ENCODE peak calls at places on chromosomes 11 and 22, in four cellular contexts. D is neural progenitor cell, G is mesenchymal stem cell, R is IMR-90. J is an unnamed sample.

GRCh38 chr11:78138694-78139421 is 568 bp downstream of the ALG8 start:
- DNase-seq in G (peak; percentile 14), R (peak; percentile 31), D (peak; percentile 12), J (peak; percentile 54)

GRCh38 chr11:74837191-74837590 is 88.5 kb downstream of the RNF169 start:
- DNase-seq in D (no peak), G (no peak), R (no peak), J (no peak)

GRCh38 chr11:77197626-77198320 is 69.7 kb downstream of the MYO7A start:
- DNase-seq in R (no peak), G (no peak), D (no peak), J (no peak)

GRCh38 chr11:46105902-46106301 is 15.4 kb downstream of the PHF21A start:
- DNase-seq in D (no peak), G (no peak), R (no peak), J (no peak)

GRCh38 chr11:112294688-112295340 is 34.2 kb upstream of the PLET1 start:
- DNase-seq in D (no peak), R (no peak), G (peak; percentile 12), J (no peak)

GRCh38 chr11:33687733-33688479 is 12.7 kb downstream of the C11orf91 start:
- DNase-seq in D (peak; percentile 75), R (peak; percentile 78), G (peak; percentile 76), J (peak; percentile 82)

GRCh38 chr11:5516599-5516998 is at the start of gene UBQLNL:
- DNase-seq in G (no peak), D (no peak), R (no peak), J (no peak)

GRCh38 chr11:85750646-85751045 is 60.3 kb downstream of the SYTL2 start:
- DNase-seq in G (no peak), R (no peak), D (no peak), J (no peak)

GRCh38 chr11:117313828-117314768 is 2.0 kb downstream of the BACE1 start:
- DNase-seq in G (no peak), R (no peak), D (no peak), J (no peak)

GRCh38 chr11:84583106-84583505 is 1044.0 kb downstream of the DLG2 start:
- DNase-seq in R (no peak), D (no peak), G (no peak), J (no peak)

GRCh38 chr11:47716692-47717091 is 1.5 kb upstream of the AGBL2 start:
- DNase-seq in R (no peak), G (no peak), D (no peak), J (no peak)

GRCh38 chr22:40426671-40427070 is 56.3 kb downstream of the SGSM3 start:
- DNase-seq in R (peak; percentile 88), D (no peak), G (peak; percentile 53), J (no peak)

GRCh38 chr11:74278721-74279148 is 32.7 kb downstream of the P4HA3 start:
- DNase-seq in R (peak; percentile 100), G (peak; percentile 88), D (no peak), J (peak; percentile 93)

GRCh38 chr11:30967579-30967978 is 381.4 kb upstream of the MPPED2 start:
- DNase-seq in D (no peak), G (no peak), R (no peak), J (no peak)

GRCh38 chr22:30578481-30578880 is 4.0 kb upstream of the GAL3ST1 start:
- DNase-seq in D (no peak), R (no peak), G (no peak), J (no peak)

GRCh38 chr22:20231499-20232236 is 36.5 kb downstream of the RTN4R start:
- DNase-seq in D (no peak), R (no peak), G (no peak), J (no peak)

GRCh38 chr22:47100646-47101045 is 338.2 kb downstream of the TBC1D22A start:
- DNase-seq in R (no peak), D (no peak), G (no peak), J (no peak)

GRCh38 chr11:112961146-112961668 is at the start of gene NCAM1:
- DNase-seq in R (peak; percentile 23), D (peak; percentile 97), G (peak; percentile 90), J (peak; percentile 23)

GRCh38 chr22:42721045-42721434 is 370 bp upstream of the A4GALT start:
- DNase-seq in R (no peak), G (no peak), D (peak; percentile 58), J (no peak)

GRCh38 chr11:22244986-22245592 is 52.2 kb downstream of the ANO5 start:
- DNase-seq in D (peak; percentile 79), G (peak; percentile 32), R (peak; percentile 19), J (peak; percentile 50)

GRCh38 chr11:623999-624704 is 603 bp downstream of the CDHR5 start:
- DNase-seq in D (no peak), G (no peak), R (no peak), J (peak; percentile 64)

GRCh38 chr11:118813551-118813950 is 22.6 kb upstream of the DDX6 start:
- DNase-seq in R (no peak), D (no peak), G (no peak), J (no peak)

GRCh38 chr11:118812485-118812884 is 21.5 kb upstream of the DDX6 start:
- DNase-seq in D (no peak), R (no peak), G (no peak), J (no peak)

GRCh38 chr11:118806400-118806799 is 15.4 kb upstream of the DDX6 start:
- DNase-seq in D (no peak), G (no peak), R (no peak), J (no peak)

GRCh38 chr11:118804094-118804493 is 13.1 kb upstream of the DDX6 start:
- DNase-seq in D (no peak), G (no peak), R (no peak), J (no peak)

GRCh38 chr11:118807800-118808778 is 17.1 kb upstream of the DDX6 start:
- DNase-seq in R (no peak), G (no peak), D (no peak), J (no peak)
- H2AFZ ChIP-seq in R (no peak overlapping the region), G (no peak overlapping the region), D (no peak overlapping the region), J (no peak overlapping the region)

DNA sequence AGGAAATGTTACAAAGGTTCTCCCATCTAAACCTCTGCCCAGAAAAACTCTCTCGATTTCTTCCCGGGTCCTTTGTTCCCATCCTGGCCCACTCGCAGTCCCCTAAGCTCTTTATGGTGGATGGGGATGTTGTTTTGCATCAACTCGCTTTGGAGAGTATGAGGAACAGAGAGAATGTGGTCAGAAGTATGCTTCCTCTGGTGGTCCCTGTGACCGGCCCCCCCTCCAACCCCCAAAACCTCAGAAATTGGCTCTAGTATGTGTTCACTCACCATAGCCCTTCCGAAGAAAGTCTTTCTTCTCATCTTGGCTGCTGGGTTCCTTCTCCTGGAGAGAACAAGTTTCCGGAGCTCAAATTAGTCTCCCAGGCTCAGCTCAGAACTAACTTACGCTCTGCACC is 54.4 kb downstream of the GRAMD1B start:
- DNase-seq in D (no peak), R (no peak), G (no peak), J (no peak)
- H2AFZ ChIP-seq in D (no peak overlapping the region), R (no peak overlapping the region), G (no peak overlapping the region), J (no peak overlapping the region)

DNA sequence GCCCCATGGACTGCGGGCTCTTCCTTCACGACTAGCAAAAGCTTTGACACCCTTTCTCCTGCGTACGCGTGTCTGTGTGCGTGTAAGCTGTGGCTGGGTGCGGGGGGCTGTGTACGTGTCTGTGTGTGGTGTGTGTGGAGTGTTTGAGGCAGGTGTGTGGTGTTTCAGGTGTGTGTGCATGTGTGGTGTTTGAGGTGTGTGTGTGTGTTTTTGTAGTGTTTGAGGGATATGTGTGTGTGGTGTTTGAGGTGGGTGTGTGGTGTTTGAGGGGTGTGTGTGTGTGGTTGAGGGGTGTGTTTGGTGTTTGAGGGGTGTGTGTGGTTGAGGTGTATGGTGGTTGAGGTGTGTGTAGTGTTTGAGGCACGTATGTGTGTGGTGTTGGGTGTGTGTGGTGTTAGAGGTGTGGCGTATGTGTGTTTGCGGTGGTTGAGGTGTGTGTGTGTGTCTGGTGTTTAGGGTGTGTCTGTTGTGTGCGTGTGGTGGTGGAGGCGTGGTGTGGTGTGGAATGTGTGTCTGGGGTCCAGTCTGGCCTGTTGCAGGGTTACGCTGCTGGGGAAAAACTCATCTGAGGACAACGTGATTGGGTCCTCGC is 687 bp upstream of the ARSA start:
- DNase-seq in D (no peak), G (no peak), R (no peak), J (no peak)
- H2AFZ ChIP-seq in D (peak overlapping the region; percentile 88), G (peak overlapping the region; percentile 85), R (peak overlapping the region; percentile 100), J (peak overlapping the region; percentile 91)

DNA sequence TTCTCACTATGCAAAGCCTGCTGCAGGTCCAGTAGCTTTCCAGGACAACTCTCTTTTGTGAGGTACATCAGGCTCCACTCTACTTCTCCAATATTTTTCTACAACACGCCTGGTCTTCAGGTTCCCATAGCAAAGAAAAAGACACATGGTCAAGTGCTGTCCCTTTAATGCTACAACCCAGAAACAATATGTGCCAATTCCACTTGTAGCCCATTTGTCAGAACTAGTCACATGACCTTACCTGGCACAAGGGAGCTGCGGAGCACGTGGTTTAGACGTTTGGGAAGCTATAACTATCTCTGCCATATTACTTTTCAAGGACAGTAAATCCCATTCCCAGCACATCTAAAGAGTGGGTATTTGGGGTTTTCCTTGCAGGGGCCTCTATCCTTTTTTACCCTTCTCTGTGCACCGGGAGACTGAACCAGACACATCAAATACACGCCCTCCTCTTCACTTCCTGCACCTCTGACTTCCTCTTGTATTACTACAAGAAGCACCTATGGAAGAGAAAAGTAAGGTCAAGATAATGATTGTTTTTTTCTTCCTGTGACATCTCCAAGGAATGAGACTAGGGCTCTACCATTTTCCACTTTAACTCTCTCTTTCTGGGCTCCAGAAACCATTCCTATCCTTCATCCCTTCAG is 237.6 kb downstream of the ETS1 start:
- DNase-seq in R (no peak), D (no peak), G (no peak), J (no peak)
- H2AFZ ChIP-seq in R (no peak overlapping the region), D (no peak overlapping the region), G (no peak overlapping the region), J (no peak overlapping the region)

DNA sequence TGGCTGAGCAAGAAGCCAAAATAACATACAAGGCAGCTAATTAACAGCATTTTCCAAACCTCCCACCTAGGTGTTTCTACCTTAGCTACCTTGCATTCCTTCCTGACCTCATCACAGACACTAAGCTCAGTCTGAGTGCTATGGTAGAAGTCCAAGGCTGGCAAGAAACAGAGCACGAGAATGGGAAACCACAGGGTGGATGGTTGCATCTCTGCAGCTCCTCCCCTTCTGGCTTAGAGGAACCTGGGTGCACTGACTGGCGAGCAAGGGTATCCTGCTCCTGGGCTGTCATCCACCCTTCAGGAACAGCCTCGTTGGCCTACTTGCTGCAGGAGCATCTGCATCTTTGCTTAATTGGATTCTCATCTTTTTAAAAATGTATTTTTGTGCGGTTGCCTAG is 73.1 kb upstream of the KIRREL3 start:
- DNase-seq in D (no peak), R (no peak), G (no peak), J (no peak)
- H2AFZ ChIP-seq in D (no peak overlapping the region), R (no peak overlapping the region), G (no peak overlapping the region), J (no peak overlapping the region)